ENCODE peak calls at places on chromosomes 1 and 21, in four cellular contexts. One of them, this sample, is unnamed.
A peak's percentile ranks its signal among the peaks of the same experiment; 100 is the strongest.

GRCh38 chr1:230878584-230878975 is 10.3 kb upstream of the C1orf198 start:
- DNase-seq in HCT116: no peak
- DNase-seq in HFFc6: peak; percentile 75
- DNase-seq in breast epithelium: no peak
- DNase-seq in this sample: peak; percentile 53

GRCh38 chr1:153652795-153653507 is 5.6 kb upstream of the SNAPIN start:
- DNase-seq in HCT116: no peak
- DNase-seq in HFFc6: peak; percentile 62
- DNase-seq in breast epithelium: no peak
- DNase-seq in this sample: no peak

GRCh38 chr1:77889240-77889637 is 815 bp downstream of the NEXN start:
- DNase-seq in HFFc6: peak; percentile 41
- DNase-seq in breast epithelium: no peak
- DNase-seq in HCT116: no peak
- DNase-seq in this sample: peak; percentile 38

GRCh38 chr1:222347627-222348026 is 200.3 kb downstream of the HHIPL2 start:
- DNase-seq in breast epithelium: no peak
- DNase-seq in HCT116: no peak
- DNase-seq in HFFc6: no peak
- DNase-seq in this sample: no peak

GRCh38 chr21:37700641-37701202 is 215.5 kb downstream of the KCNJ6 start:
- DNase-seq in HCT116: peak; percentile 73
- DNase-seq in HFFc6: peak; percentile 75
- DNase-seq in breast epithelium: no peak
- DNase-seq in this sample: peak; percentile 69

GRCh38 chr1:165851034-165851658 is 23.7 kb downstream of the UCK2 start:
- DNase-seq in breast epithelium: no peak
- DNase-seq in HFFc6: peak; percentile 40
- DNase-seq in HCT116: no peak
- DNase-seq in this sample: no peak

GRCh38 chr1:5734414-5734813 is 257.8 kb downstream of the NPHP4 start:
- DNase-seq in HCT116: no peak
- DNase-seq in HFFc6: no peak
- DNase-seq in breast epithelium: peak; percentile 28
- DNase-seq in this sample: no peak

GRCh38 chr1:20936216-20936615 is 149.1 kb upstream of the HP1BP3 start:
- DNase-seq in breast epithelium: no peak
- DNase-seq in HCT116: no peak
- DNase-seq in HFFc6: no peak
- DNase-seq in this sample: no peak

GRCh38 chr1:56663846-56664245 is 18.7 kb downstream of the PRKAA2 start:
- DNase-seq in breast epithelium: no peak
- DNase-seq in HCT116: no peak
- DNase-seq in HFFc6: no peak
- DNase-seq in this sample: no peak

GRCh38 chr1:202376247-202376646 is 27.7 kb downstream of the PPP1R12B start:
- DNase-seq in HFFc6: no peak
- DNase-seq in breast epithelium: no peak
- DNase-seq in HCT116: no peak
- DNase-seq in this sample: no peak

GRCh38 chr1:154982897-154983648 is at the start of gene FLAD1:
- DNase-seq in HFFc6: peak; percentile 100
- DNase-seq in breast epithelium: peak; percentile 94
- DNase-seq in HCT116: peak; percentile 100
- DNase-seq in this sample: peak; percentile 100
- TF ChIP-seq CTCF in HFFc6: no peak
- TF ChIP-seq CTCF in breast epithelium: no peak
- TF ChIP-seq CTCF in HCT116: no peak
- TF ChIP-seq CTCF in this sample: no peak

GRCh38 chr1:210711825-210712224 is 383.1 kb downstream of the HHAT start:
- DNase-seq in HCT116: no peak
- DNase-seq in HFFc6: no peak
- DNase-seq in breast epithelium: no peak
- DNase-seq in this sample: no peak
- TF ChIP-seq CTCF in HCT116: peak; percentile 37
- TF ChIP-seq CTCF in HFFc6: peak; percentile 39
- TF ChIP-seq CTCF in breast epithelium: no peak
- TF ChIP-seq CTCF in this sample: no peak

GRCh38 chr1:248618119-248618518 is 16.8 kb downstream of the OR2T11 start:
- DNase-seq in HFFc6: no peak
- DNase-seq in breast epithelium: no peak
- DNase-seq in HCT116: no peak
- DNase-seq in this sample: no peak

GRCh38 chr1:248625166-248625565 is 9.7 kb downstream of the OR2T11 start:
- DNase-seq in HCT116: no peak
- DNase-seq in breast epithelium: no peak
- DNase-seq in HFFc6: no peak
- DNase-seq in this sample: no peak

GRCh38 chr1:248618878-248619277 is 16.0 kb downstream of the OR2T11 start:
- DNase-seq in breast epithelium: peak; percentile 54
- DNase-seq in HCT116: peak; percentile 21
- DNase-seq in HFFc6: peak; percentile 25
- DNase-seq in this sample: no peak

GRCh38 chr1:248625971-248626370 is 8.9 kb downstream of the OR2T11 start:
- DNase-seq in HFFc6: no peak
- DNase-seq in breast epithelium: no peak
- DNase-seq in HCT116: no peak
- DNase-seq in this sample: no peak

DNA sequence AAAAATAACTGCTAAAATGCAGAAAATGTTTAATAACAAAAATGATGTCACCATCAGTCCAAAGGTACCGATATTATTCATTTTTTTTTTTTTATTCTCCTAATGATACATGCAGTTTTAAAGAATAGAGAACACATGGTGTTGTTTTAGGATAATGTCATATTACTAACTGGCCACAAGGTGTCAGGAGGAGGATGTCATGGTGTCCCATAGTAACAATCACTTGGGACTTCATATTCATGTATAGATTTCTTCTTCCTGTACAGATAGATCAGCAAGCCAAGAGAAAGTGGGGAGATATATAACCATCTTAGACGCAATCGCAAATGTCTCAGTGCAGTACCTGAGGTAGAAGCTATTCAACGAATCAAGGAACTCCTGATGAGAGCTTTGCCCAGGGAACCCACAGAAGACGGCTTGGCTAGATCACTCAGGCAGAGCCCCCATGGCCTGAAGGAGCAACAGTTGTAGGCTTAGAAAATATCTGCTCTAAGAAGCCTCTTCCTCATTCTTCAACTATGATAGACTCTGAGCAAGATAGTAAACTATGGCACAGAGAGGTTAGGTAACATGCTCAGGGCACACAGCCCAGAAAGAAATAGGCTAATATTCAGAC is 12.3 kb downstream of the OR2T11 start:
- DNase-seq in HCT116: peak; percentile 6
- DNase-seq in HFFc6: peak; percentile 14
- DNase-seq in breast epithelium: no peak
- DNase-seq in this sample: no peak
- TF ChIP-seq CTCF in HCT116: peak; percentile 59
- TF ChIP-seq CTCF in HFFc6: peak; percentile 69
- TF ChIP-seq CTCF in breast epithelium: no peak
- TF ChIP-seq CTCF in this sample: peak; percentile 23

GRCh38 chr1:18217398-18218043 is 109.9 kb downstream of the IGSF21 start:
- DNase-seq in HFFc6: peak; percentile 3
- DNase-seq in breast epithelium: no peak
- DNase-seq in HCT116: peak; percentile 31
- DNase-seq in this sample: no peak
- TF ChIP-seq CTCF in HFFc6: peak; percentile 42
- TF ChIP-seq CTCF in breast epithelium: no peak
- TF ChIP-seq CTCF in HCT116: peak; percentile 71
- TF ChIP-seq CTCF in this sample: peak; percentile 17

DNA sequence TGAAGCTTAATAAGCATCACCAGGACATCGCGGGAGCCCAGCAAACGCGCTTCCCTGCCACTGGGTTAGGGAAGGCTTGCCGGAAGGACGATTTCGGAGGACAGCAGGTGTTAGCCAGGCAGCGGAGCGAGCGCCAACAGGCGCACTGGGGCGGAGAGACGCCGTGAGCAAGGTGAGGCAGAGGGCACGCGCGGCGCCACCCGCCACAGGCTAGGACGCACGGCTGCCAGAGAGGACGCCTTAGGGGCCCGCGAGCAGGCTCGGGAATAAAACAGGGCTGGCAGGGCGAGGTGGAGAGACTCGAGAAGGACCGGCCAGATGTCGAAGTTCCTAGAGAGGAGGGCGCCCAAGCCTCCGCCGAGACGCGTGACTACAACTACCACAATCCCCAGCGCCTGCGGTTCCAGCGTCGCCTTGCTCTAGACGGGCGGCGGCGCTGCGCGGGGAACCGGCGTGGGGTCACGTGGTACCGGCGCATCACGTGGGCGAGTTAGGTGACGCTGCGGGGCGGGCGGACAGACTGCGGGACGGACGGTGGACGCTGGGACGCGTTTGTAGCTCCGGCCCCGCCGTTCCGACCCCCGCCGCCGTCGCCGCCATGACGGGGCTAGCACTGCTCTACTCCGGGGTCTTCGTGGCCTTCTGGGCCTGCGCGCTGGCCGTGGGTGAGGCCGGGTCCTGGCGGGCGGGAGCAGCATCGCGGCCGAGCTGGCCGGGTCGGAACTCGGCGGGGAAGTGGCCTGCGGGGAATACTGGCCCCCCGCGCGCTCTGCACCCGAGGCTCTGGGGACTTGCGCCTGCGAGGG is at the start of gene ATP6V0B:
- DNase-seq in HFFc6: peak; percentile 90
- DNase-seq in HCT116: peak; percentile 87
- DNase-seq in breast epithelium: peak; percentile 98
- DNase-seq in this sample: peak; percentile 80
- TF ChIP-seq CTCF in HFFc6: peak; percentile 54
- TF ChIP-seq CTCF in HCT116: no peak
- TF ChIP-seq CTCF in breast epithelium: peak; percentile 8
- TF ChIP-seq CTCF in this sample: no peak

GRCh38 chr1:183237046-183237445 is 51.0 kb downstream of the LAMC2 start:
- DNase-seq in HFFc6: no peak
- DNase-seq in breast epithelium: no peak
- DNase-seq in HCT116: no peak
- DNase-seq in this sample: no peak
- TF ChIP-seq CTCF in HFFc6: no peak
- TF ChIP-seq CTCF in breast epithelium: no peak
- TF ChIP-seq CTCF in HCT116: no peak
- TF ChIP-seq CTCF in this sample: no peak

DNA sequence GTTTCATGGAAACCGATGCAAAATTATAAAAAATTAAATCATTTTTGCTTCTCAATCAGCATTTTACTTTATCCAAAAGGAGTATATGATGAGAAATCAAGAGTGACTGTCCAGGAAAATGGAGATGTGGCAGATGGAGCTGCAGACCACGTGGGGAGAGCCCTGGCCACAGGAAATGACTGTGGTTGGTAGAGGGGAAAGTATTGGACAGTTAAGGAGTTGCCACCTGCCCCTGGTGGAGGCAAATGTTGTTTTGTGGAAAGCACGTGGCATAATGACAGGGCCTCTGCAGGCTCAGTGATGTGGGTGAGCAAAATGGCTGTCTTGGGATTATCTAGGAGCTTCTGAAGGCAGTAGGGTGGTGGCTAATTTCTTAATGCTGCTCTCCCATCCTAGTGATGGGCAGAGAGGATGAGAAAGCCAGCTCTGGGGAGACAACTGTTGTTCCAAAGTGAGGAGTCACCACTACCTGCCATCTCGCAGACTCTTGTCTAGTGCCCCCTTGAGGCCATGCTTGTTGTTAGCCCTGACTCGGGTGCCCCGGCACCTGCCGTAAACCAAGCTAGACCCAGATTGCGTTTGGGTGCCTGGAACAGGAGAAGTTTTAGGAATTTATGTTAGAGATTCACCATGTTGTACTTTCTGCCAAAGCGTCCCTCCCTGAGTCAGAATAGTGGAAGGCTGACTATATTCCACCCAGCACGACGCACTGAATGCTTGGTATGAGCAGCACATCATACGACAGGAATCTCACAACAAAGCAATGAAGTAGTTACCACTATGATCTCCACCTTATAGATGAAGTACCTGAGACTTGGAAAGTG is 144.0 kb downstream of the ROR1 start:
- DNase-seq in HCT116: peak; percentile 32
- DNase-seq in breast epithelium: no peak
- DNase-seq in HFFc6: no peak
- DNase-seq in this sample: no peak
- TF ChIP-seq CTCF in HCT116: peak; percentile 65
- TF ChIP-seq CTCF in breast epithelium: no peak
- TF ChIP-seq CTCF in HFFc6: peak; percentile 69
- TF ChIP-seq CTCF in this sample: peak; percentile 15